ENCODE peak calls at places on chromosomes 12 and 14, in eight cellular contexts. M is CD8-positive, alpha-beta T cell; G is activated T-cell treated with anti-CD3 and anti-CD28 coated beads for 1 hour; A is kidney tubule cell; Z is fibroblast of pulmonary artery; P is AG09319; J is A549; S is aorta. N is an unnamed sample.

GRCh38 chr14:92497391-92497790 is 16.2 kb upstream of the RIN3 start:
- DNase-seq in M (no peak), G (no peak), A (no peak), Z (no peak), P (no peak), J (no peak), S (no peak), N (no peak)

GRCh38 chr12:21065845-21066244 is 65.1 kb upstream of the SLCO1B1 start:
- DNase-seq in M (no peak), G (no peak), A (no peak), Z (peak; percentile 9), P (no peak), J (no peak), S (no peak), N (no peak)

GRCh38 chr12:11706509-11707331 is 57.2 kb downstream of the ETV6 start:
- DNase-seq in M (no peak), G (no peak), A (no peak), Z (no peak), P (no peak), J (no peak), S (no peak), N (no peak)

GRCh38 chr12:103501447-103501846 is 5.7 kb upstream of the C12orf42 start:
- DNase-seq in M (no peak), G (no peak), A (no peak), Z (no peak), P (no peak), J (no peak), S (no peak), N (no peak)

GRCh38 chr12:58458093-58458492 is 462.2 kb downstream of the LRIG3 start:
- DNase-seq in M (no peak), G (no peak), A (peak; percentile 3), Z (no peak), P (no peak), J (no peak), S (no peak), N (no peak)

GRCh38 chr14:22545842-22546721 is 42.9 kb downstream of the DAD1 start:
- DNase-seq in M (no peak), G (no peak), A (peak; percentile 51), Z (peak; percentile 79), P (no peak), J (no peak), S (no peak), N (no peak)

GRCh38 chr14:89674906-89675305 is 257.9 kb upstream of the FOXN3 start:
- DNase-seq in M (no peak), G (no peak), A (no peak), Z (no peak), P (peak; percentile 46), J (no peak), S (no peak), N (no peak)

GRCh38 chr12:5612556-5613421 is 180.9 kb downstream of the NTF3 start:
- DNase-seq in M (no peak), G (no peak), A (no peak), Z (no peak), P (no peak), J (no peak), S (no peak), N (no peak)

GRCh38 chr12:54394281-54394719 is 9.8 kb upstream of the ZNF385A start:
- DNase-seq in M (no peak), G (no peak), A (peak; percentile 59), Z (peak; percentile 67), P (no peak), J (no peak), S (no peak), N (peak; percentile 6)

GRCh38 chr12:52715416-52715815 is 12.1 kb upstream of the KRT77 start:
- DNase-seq in M (no peak), G (no peak), A (peak; percentile 8), Z (no peak), P (no peak), J (peak; percentile 23), S (no peak), N (no peak)

GRCh38 chr14:64682173-64682710 is 22.0 kb upstream of the PLEKHG3 start:
- DNase-seq in M (no peak), G (no peak), A (peak; percentile 82), Z (peak; percentile 84), P (peak; percentile 41), J (no peak), S (peak; percentile 92), N (no peak)

GRCh38 chr14:31442284-31442683 is 15.0 kb downstream of the DTD2 start:
- DNase-seq in M (no peak), G (no peak), A (no peak), Z (no peak), P (no peak), J (no peak), S (no peak), N (no peak)

GRCh38 chr14:50985816-50986396 is 41.6 kb upstream of the PYGL start:
- DNase-seq in M (no peak), G (no peak), A (no peak), Z (no peak), P (no peak), J (no peak), S (no peak), N (no peak)

GRCh38 chr12:132593521-132593920 is 16.9 kb downstream of the LRCOL1 start:
- DNase-seq in M (no peak), G (no peak), A (no peak), Z (no peak), P (no peak), J (no peak), S (peak; percentile 32), N (no peak)

GRCh38 chr14:104206281-104206904 is 68.0 kb downstream of the KIF26A start:
- DNase-seq in M (no peak), G (no peak), A (no peak), Z (no peak), P (no peak), J (no peak), S (no peak), N (no peak)

GRCh38 chr14:23071975-23072539 is 14.7 kb upstream of the CDH24 start:
- DNase-seq in M (no peak), G (no peak), A (peak; percentile 34), Z (no peak), P (no peak), J (no peak), S (no peak), N (no peak)

GRCh38 chr14:91980157-91980556 is 32.7 kb upstream of the FBLN5 start:
- DNase-seq in M (no peak), G (no peak), A (peak; percentile 94), Z (peak; percentile 90), P (peak; percentile 38), J (peak; percentile 84), S (no peak), N (peak; percentile 74)

GRCh38 chr14:103656758-103657133 is 27.7 kb downstream of the KLC1 start:
- DNase-seq in M (no peak), G (no peak), A (no peak), Z (no peak), P (no peak), J (no peak), S (no peak), N (no peak)

GRCh38 chr14:101721951-101722661 is 39.4 kb upstream of the PPP2R5C start:
- DNase-seq in M (peak; percentile 68), G (peak; percentile 58), A (no peak), Z (peak; percentile 11), P (peak; percentile 39), J (no peak), S (no peak), N (no peak)

GRCh38 chr14:23300687-23301223 is 1.9 kb downstream of the PPP1R3E start:
- DNase-seq in M (no peak), G (no peak), A (peak; percentile 67), Z (peak; percentile 28), P (no peak), J (no peak), S (peak; percentile 68), N (no peak)

GRCh38 chr14:25042362-25043299 is 7.3 kb downstream of the STXBP6 start:
- DNase-seq in M (no peak), G (no peak), A (peak; percentile 59), Z (peak; percentile 72), P (no peak), J (no peak), S (no peak), N (peak; percentile 15)

GRCh38 chr12:29754235-29755189 is 29.2 kb downstream of the TMTC1 start:
- DNase-seq in M (no peak), G (no peak), A (no peak), Z (peak; percentile 31), P (no peak), J (no peak), S (no peak), N (no peak)

GRCh38 chr12:98896938-98897337 is 251.8 kb downstream of the APAF1 start:
- DNase-seq in M (no peak), G (no peak), A (no peak), Z (peak; percentile 18), P (no peak), J (no peak), S (no peak), N (no peak)

GRCh38 chr12:30964896-30965612 is 38.5 kb downstream of the TSPAN11 start:
- DNase-seq in M (no peak), G (no peak), A (no peak), Z (no peak), P (no peak), J (no peak), S (no peak), N (no peak)

GRCh38 chr14:100025111-100025510 is 40.1 kb upstream of the EVL start:
- DNase-seq in M (no peak), G (no peak), A (peak; percentile 58), Z (peak; percentile 50), P (no peak), J (peak; percentile 49), S (no peak), N (peak; percentile 12)